ENCODE peak calls at places on chromosomes 4 and X, in four cellular contexts. One of them, this sample, is unnamed.

GRCh38 chr4:113979973-113980615 is 647 bp upstream of the ARSJ start:
- DNase-seq in GM20000: no peak
- DNase-seq in tibial artery: no peak
- DNase-seq in activated B cell treated with CpG ODN at 0.5 μM for 24 hours: no peak
- DNase-seq in this sample: no peak

GRCh38 chr4:153228512-153229145 is 24.4 kb downstream of the TRIM2 start:
- DNase-seq in GM20000: no peak
- DNase-seq in tibial artery: no peak
- DNase-seq in activated B cell treated with CpG ODN at 0.5 μM for 24 hours: no peak
- DNase-seq in this sample: no peak

GRCh38 chrX:531611-531936 is 99.0 kb upstream of the SHOX start:
- DNase-seq in GM20000: no peak
- DNase-seq in tibial artery: no peak
- DNase-seq in activated B cell treated with CpG ODN at 0.5 μM for 24 hours: no peak
- DNase-seq in this sample: no peak

GRCh38 chr4:10656988-10657387 is 27.6 kb downstream of the CLNK start:
- DNase-seq in GM20000: no peak
- DNase-seq in tibial artery: no peak
- DNase-seq in activated B cell treated with CpG ODN at 0.5 μM for 24 hours: no peak
- DNase-seq in this sample: no peak

GRCh38 chr4:2792711-2793577 is at the start of gene SH3BP2:
- DNase-seq in GM20000: peak
- DNase-seq in tibial artery: peak
- DNase-seq in activated B cell treated with CpG ODN at 0.5 μM for 24 hours: peak
- DNase-seq in this sample: peak

GRCh38 chrX:140425712-140426395 is 79.0 kb downstream of the SOX3 start:
- DNase-seq in GM20000: no peak
- DNase-seq in tibial artery: no peak
- DNase-seq in activated B cell treated with CpG ODN at 0.5 μM for 24 hours: no peak
- DNase-seq in this sample: no peak

GRCh38 chrX:109199726-109200125 is 282.2 kb downstream of the GUCY2F start:
- DNase-seq in GM20000: no peak
- DNase-seq in tibial artery: no peak
- DNase-seq in activated B cell treated with CpG ODN at 0.5 μM for 24 hours: no peak
- DNase-seq in this sample: no peak

GRCh38 chr4:94408549-94409374 is 43.0 kb upstream of the PDLIM5 start:
- DNase-seq in GM20000: no peak
- DNase-seq in tibial artery: no peak
- DNase-seq in activated B cell treated with CpG ODN at 0.5 μM for 24 hours: no peak
- DNase-seq in this sample: no peak

GRCh38 chr4:158428242-158428641 is 93.4 kb upstream of the RXFP1 start:
- DNase-seq in GM20000: no peak
- DNase-seq in tibial artery: no peak
- DNase-seq in activated B cell treated with CpG ODN at 0.5 μM for 24 hours: no peak
- DNase-seq in this sample: no peak

GRCh38 chr4:143188325-143189088 is 3.8 kb downstream of the USP38 start:
- DNase-seq in GM20000: no peak
- DNase-seq in tibial artery: no peak
- DNase-seq in activated B cell treated with CpG ODN at 0.5 μM for 24 hours: no peak
- DNase-seq in this sample: no peak

GRCh38 chrX:112759512-112759911 is 79.8 kb upstream of the LHFPL1 start:
- DNase-seq in GM20000: no peak
- DNase-seq in tibial artery: no peak
- DNase-seq in activated B cell treated with CpG ODN at 0.5 μM for 24 hours: no peak
- DNase-seq in this sample: no peak

GRCh38 chr4:180106997-180107396 is 2136.2 kb upstream of the TENM3 start:
- DNase-seq in GM20000: no peak
- DNase-seq in tibial artery: no peak
- DNase-seq in activated B cell treated with CpG ODN at 0.5 μM for 24 hours: no peak
- DNase-seq in this sample: no peak

GRCh38 chrX:133910539-133910938 is 74.9 kb downstream of the GPC3 start:
- DNase-seq in GM20000: no peak
- DNase-seq in tibial artery: no peak
- DNase-seq in activated B cell treated with CpG ODN at 0.5 μM for 24 hours: no peak
- DNase-seq in this sample: no peak

GRCh38 chrX:146581981-146582712 is 227.4 kb upstream of the CXorf51B start:
- DNase-seq in GM20000: no peak
- DNase-seq in tibial artery: no peak
- DNase-seq in activated B cell treated with CpG ODN at 0.5 μM for 24 hours: no peak
- DNase-seq in this sample: no peak

GRCh38 chrX:71911023-71911730 is 532 bp downstream of the NHSL2 start:
- DNase-seq in GM20000: peak
- DNase-seq in tibial artery: no peak
- DNase-seq in activated B cell treated with CpG ODN at 0.5 μM for 24 hours: no peak
- DNase-seq in this sample: no peak

GRCh38 chrX:44596277-44596676 is 53.6 kb upstream of the FUNDC1 start:
- DNase-seq in GM20000: peak
- DNase-seq in tibial artery: no peak
- DNase-seq in activated B cell treated with CpG ODN at 0.5 μM for 24 hours: no peak
- DNase-seq in this sample: no peak

DNA sequence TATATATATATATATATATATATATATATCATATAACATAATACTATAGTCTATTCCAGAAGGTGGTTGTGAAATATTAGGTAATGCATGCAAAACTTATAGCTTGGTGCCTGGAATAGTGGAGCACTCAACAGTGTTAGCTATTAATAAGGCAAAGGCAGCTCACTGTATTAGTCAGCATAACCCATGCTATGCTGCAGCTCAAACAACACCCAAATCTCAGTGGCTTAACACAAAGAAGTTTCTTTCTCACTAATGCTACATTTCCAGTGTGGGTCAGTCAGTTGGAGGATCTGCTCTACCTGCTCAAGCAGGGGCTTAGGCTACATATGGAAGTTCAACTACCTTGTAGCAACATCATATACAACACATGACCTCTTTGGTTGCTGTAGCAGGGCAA is 5.2 kb upstream of the RPGR start:
- DNase-seq in GM20000: no peak
- DNase-seq in tibial artery: no peak
- DNase-seq in activated B cell treated with CpG ODN at 0.5 μM for 24 hours: no peak
- DNase-seq in this sample: no peak
- TF ChIP-seq CTCF in GM20000: no peak
- TF ChIP-seq CTCF in tibial artery: no peak
- TF ChIP-seq CTCF in activated B cell treated with CpG ODN at 0.5 μM for 24 hours: no peak
- TF ChIP-seq CTCF in this sample: no peak

GRCh38 chr4:173748353-173748752 is 218.3 kb upstream of the HAND2 start:
- DNase-seq in GM20000: no peak
- DNase-seq in tibial artery: no peak
- DNase-seq in activated B cell treated with CpG ODN at 0.5 μM for 24 hours: no peak
- DNase-seq in this sample: no peak
- TF ChIP-seq CTCF in GM20000: no peak
- TF ChIP-seq CTCF in tibial artery: peak
- TF ChIP-seq CTCF in activated B cell treated with CpG ODN at 0.5 μM for 24 hours: no peak
- TF ChIP-seq CTCF in this sample: no peak

DNA sequence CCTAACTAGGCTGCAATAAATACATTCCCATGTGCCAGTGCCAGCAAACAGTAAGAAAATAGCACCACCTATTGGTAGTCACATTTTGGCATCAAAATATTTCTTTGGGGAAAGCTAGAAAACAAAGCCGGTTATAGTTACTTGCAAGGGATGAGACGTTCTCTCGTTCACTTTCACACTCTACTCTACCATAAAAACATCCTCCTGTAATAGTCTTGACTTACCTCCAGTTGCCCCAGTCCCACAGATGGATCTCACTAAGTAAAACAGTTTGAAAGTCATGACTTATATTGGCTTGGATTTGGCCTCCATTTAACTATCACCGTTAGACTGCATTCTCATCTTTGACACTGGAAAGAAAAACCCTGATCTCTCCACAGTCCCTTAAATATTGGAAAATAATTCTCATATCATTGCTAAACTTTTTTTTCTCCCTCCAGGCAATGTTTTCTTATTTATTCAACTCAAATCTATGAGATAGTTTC is 9.7 kb downstream of the BMP3 start:
- DNase-seq in GM20000: peak
- DNase-seq in tibial artery: no peak
- DNase-seq in activated B cell treated with CpG ODN at 0.5 μM for 24 hours: no peak
- DNase-seq in this sample: no peak
- TF ChIP-seq CTCF in GM20000: peak
- TF ChIP-seq CTCF in tibial artery: no peak
- TF ChIP-seq CTCF in activated B cell treated with CpG ODN at 0.5 μM for 24 hours: peak
- TF ChIP-seq CTCF in this sample: peak

GRCh38 chr4:52911684-52912294 is 49.7 kb downstream of the RASL11B start:
- DNase-seq in GM20000: peak
- DNase-seq in tibial artery: peak
- DNase-seq in activated B cell treated with CpG ODN at 0.5 μM for 24 hours: peak
- DNase-seq in this sample: peak
- TF ChIP-seq CTCF in GM20000: peak
- TF ChIP-seq CTCF in tibial artery: peak
- TF ChIP-seq CTCF in activated B cell treated with CpG ODN at 0.5 μM for 24 hours: peak
- TF ChIP-seq CTCF in this sample: peak

GRCh38 chr4:74097161-74097560 is 1.8 kb downstream of the CXCL2 start:
- DNase-seq in GM20000: no peak
- DNase-seq in tibial artery: no peak
- DNase-seq in activated B cell treated with CpG ODN at 0.5 μM for 24 hours: no peak
- DNase-seq in this sample: no peak

GRCh38 chr4:74100531-74100930 is 1.5 kb upstream of the CXCL2 start:
- DNase-seq in GM20000: no peak
- DNase-seq in tibial artery: no peak
- DNase-seq in activated B cell treated with CpG ODN at 0.5 μM for 24 hours: no peak
- DNase-seq in this sample: no peak

GRCh38 chr4:74096265-74096980 is 2.6 kb downstream of the CXCL2 start:
- DNase-seq in GM20000: no peak
- DNase-seq in tibial artery: no peak
- DNase-seq in activated B cell treated with CpG ODN at 0.5 μM for 24 hours: no peak
- DNase-seq in this sample: no peak

GRCh38 chr4:74097631-74098550 is 1.1 kb downstream of the CXCL2 start:
- DNase-seq in GM20000: no peak
- DNase-seq in tibial artery: no peak
- DNase-seq in activated B cell treated with CpG ODN at 0.5 μM for 24 hours: no peak
- DNase-seq in this sample: no peak

DNA sequence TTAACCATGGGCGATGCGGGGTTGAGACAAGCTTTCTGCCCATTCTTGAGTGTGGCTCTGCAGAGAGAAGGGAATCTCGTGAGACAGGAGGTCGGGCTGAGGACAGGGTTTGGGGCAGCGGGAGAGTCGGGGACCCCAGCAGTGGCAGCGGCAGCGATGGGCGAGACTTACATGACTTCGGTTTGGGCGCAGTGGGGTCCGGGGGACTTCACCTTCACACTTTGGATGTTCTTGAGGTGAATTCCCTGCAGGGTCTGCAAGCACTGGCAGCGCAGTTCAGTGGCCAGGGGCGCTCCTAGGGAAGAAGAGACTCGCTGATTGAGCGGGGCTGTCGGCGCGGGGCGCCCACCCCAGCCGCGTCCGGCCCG is 383 bp downstream of the CXCL2 start:
- DNase-seq in GM20000: no peak
- DNase-seq in tibial artery: no peak
- DNase-seq in activated B cell treated with CpG ODN at 0.5 μM for 24 hours: no peak
- DNase-seq in this sample: no peak
- TF ChIP-seq CTCF in GM20000: no peak
- TF ChIP-seq CTCF in tibial artery: no peak
- TF ChIP-seq CTCF in activated B cell treated with CpG ODN at 0.5 μM for 24 hours: no peak
- TF ChIP-seq CTCF in this sample: no peak

DNA sequence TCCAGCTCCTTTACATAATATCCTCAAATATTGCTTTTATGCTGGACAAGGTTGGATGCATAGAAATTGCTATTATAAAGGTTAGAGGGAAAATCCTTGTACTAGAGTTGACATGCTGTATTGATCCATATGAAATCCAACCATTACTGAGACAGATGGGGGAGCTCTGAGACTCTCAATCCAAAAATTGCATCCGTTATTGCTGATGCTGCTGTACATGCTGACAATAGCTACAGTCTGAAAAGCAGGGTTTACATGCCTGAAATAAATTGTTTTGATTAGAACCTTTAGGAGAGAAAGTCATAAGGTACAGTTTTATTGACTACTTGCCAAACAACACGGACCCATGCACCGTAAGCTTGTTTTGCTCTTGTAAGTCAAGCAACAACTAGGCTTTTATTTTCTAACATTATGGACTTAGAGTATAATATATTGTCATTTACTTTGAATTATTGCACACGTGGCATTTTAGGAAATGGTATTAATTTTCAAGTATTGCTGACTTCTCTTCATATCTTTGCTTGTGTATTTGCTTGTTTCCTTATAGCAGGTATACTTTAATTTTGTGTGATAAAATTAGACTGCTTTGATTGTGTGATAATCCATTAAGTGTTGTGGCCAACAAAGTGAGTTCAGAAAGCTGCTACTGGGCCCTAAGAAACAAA is 1365.2 kb downstream of the STIM2 start:
- DNase-seq in GM20000: no peak
- DNase-seq in tibial artery: no peak
- DNase-seq in activated B cell treated with CpG ODN at 0.5 μM for 24 hours: no peak
- DNase-seq in this sample: no peak
- TF ChIP-seq CTCF in GM20000: no peak
- TF ChIP-seq CTCF in tibial artery: no peak
- TF ChIP-seq CTCF in activated B cell treated with CpG ODN at 0.5 μM for 24 hours: no peak
- TF ChIP-seq CTCF in this sample: no peak

GRCh38 chr4:182105416-182105815 is 137.8 kb upstream of the TENM3 start:
- DNase-seq in GM20000: no peak
- DNase-seq in tibial artery: no peak
- DNase-seq in activated B cell treated with CpG ODN at 0.5 μM for 24 hours: no peak
- DNase-seq in this sample: no peak
- TF ChIP-seq CTCF in GM20000: no peak
- TF ChIP-seq CTCF in tibial artery: no peak
- TF ChIP-seq CTCF in activated B cell treated with CpG ODN at 0.5 μM for 24 hours: no peak
- TF ChIP-seq CTCF in this sample: no peak

GRCh38 chr4:7462509-7462971 is 27.8 kb upstream of the PSAPL1 start:
- DNase-seq in GM20000: no peak
- DNase-seq in tibial artery: no peak
- DNase-seq in activated B cell treated with CpG ODN at 0.5 μM for 24 hours: no peak
- DNase-seq in this sample: no peak
- TF ChIP-seq CTCF in GM20000: no peak
- TF ChIP-seq CTCF in tibial artery: no peak
- TF ChIP-seq CTCF in activated B cell treated with CpG ODN at 0.5 μM for 24 hours: no peak
- TF ChIP-seq CTCF in this sample: no peak